ENCODE peak calls at places on chromosomes 7 and 10, in six cellular contexts. One of them, this sample, is unnamed. For H3K4me1, the result is how much of the 10 kb centered on the place peaks cover.

GRCh38 chr7:102463841-102464576 is 654 bp downstream of the ALKBH4 start:
- DNase-seq in CD8-positive, alpha-beta T cell: no peak
- DNase-seq in endothelial cell of umbilical vein: no peak
- DNase-seq in IMR-90: no peak
- DNase-seq in A549: no peak
- DNase-seq in kidney: no peak
- DNase-seq in this sample: no peak

GRCh38 chr10:84178387-84178697 is 4.7 kb downstream of the GPR15LG start:
- DNase-seq in A549: no peak
- DNase-seq in IMR-90: no peak
- DNase-seq in kidney: no peak
- DNase-seq in endothelial cell of umbilical vein: no peak
- DNase-seq in CD8-positive, alpha-beta T cell: no peak
- DNase-seq in this sample: no peak

GRCh38 chr10:16643502-16643901 is 121.8 kb upstream of the C1QL3 start:
- DNase-seq in endothelial cell of umbilical vein: no peak
- DNase-seq in A549: no peak
- DNase-seq in kidney: no peak
- DNase-seq in IMR-90: no peak
- DNase-seq in CD8-positive, alpha-beta T cell: no peak
- DNase-seq in this sample: no peak

GRCh38 chr10:650691-651615 is 38.5 kb downstream of the DIP2C start:
- DNase-seq in A549: no peak
- DNase-seq in endothelial cell of umbilical vein: no peak
- DNase-seq in IMR-90: peak
- DNase-seq in CD8-positive, alpha-beta T cell: no peak
- DNase-seq in kidney: no peak
- DNase-seq in this sample: no peak

GRCh38 chr7:15175103-15175502 is 272.6 kb upstream of the DGKB start:
- DNase-seq in CD8-positive, alpha-beta T cell: no peak
- DNase-seq in kidney: no peak
- DNase-seq in endothelial cell of umbilical vein: no peak
- DNase-seq in IMR-90: no peak
- DNase-seq in A549: no peak
- DNase-seq in this sample: no peak

GRCh38 chr7:116200963-116201362 is 9.4 kb upstream of the TES start:
- DNase-seq in A549: no peak
- DNase-seq in IMR-90: peak
- DNase-seq in CD8-positive, alpha-beta T cell: no peak
- DNase-seq in kidney: no peak
- DNase-seq in endothelial cell of umbilical vein: peak
- DNase-seq in this sample: no peak

GRCh38 chr7:39825391-39825790 is 124.7 kb upstream of the CDK13 start:
- DNase-seq in endothelial cell of umbilical vein: no peak
- DNase-seq in kidney: no peak
- DNase-seq in A549: no peak
- DNase-seq in IMR-90: peak
- DNase-seq in CD8-positive, alpha-beta T cell: no peak
- DNase-seq in this sample: no peak

GRCh38 chr10:128709975-128710794 is 584.0 kb upstream of the MKI67 start:
- DNase-seq in IMR-90: no peak
- DNase-seq in endothelial cell of umbilical vein: no peak
- DNase-seq in A549: no peak
- DNase-seq in kidney: no peak
- DNase-seq in CD8-positive, alpha-beta T cell: no peak
- DNase-seq in this sample: no peak

GRCh38 chr10:5291501-5292195 is 73.1 kb upstream of the UCN3 start:
- DNase-seq in IMR-90: peak
- DNase-seq in kidney: no peak
- DNase-seq in CD8-positive, alpha-beta T cell: peak
- DNase-seq in A549: peak
- DNase-seq in endothelial cell of umbilical vein: peak
- DNase-seq in this sample: peak

GRCh38 chr7:155787171-155787851 is 25.0 kb downstream of the SHH start:
- DNase-seq in A549: peak
- DNase-seq in kidney: no peak
- DNase-seq in CD8-positive, alpha-beta T cell: no peak
- DNase-seq in IMR-90: no peak
- DNase-seq in endothelial cell of umbilical vein: no peak
- DNase-seq in this sample: no peak

GRCh38 chr10:3406556-3406955 is 234.0 kb upstream of the PITRM1 start:
- DNase-seq in A549: no peak
- DNase-seq in kidney: no peak
- DNase-seq in CD8-positive, alpha-beta T cell: no peak
- DNase-seq in IMR-90: no peak
- DNase-seq in endothelial cell of umbilical vein: no peak
- DNase-seq in this sample: no peak

GRCh38 chr10:63430091-63430998 is 35.4 kb downstream of the JMJD1C start:
- DNase-seq in CD8-positive, alpha-beta T cell: no peak
- DNase-seq in endothelial cell of umbilical vein: peak
- DNase-seq in IMR-90: peak
- DNase-seq in kidney: no peak
- DNase-seq in A549: no peak
- DNase-seq in this sample: no peak

GRCh38 chr10:21194510-21194993 is 297.4 kb upstream of the NEBL start:
- DNase-seq in CD8-positive, alpha-beta T cell: no peak
- DNase-seq in endothelial cell of umbilical vein: peak
- DNase-seq in kidney: no peak
- DNase-seq in IMR-90: no peak
- DNase-seq in A549: peak
- DNase-seq in this sample: no peak

GRCh38 chr10:31133628-31134302 is 102.1 kb upstream of the ZNF438 start:
- DNase-seq in CD8-positive, alpha-beta T cell: peak
- DNase-seq in endothelial cell of umbilical vein: peak
- DNase-seq in A549: no peak
- DNase-seq in kidney: peak
- DNase-seq in IMR-90: peak
- DNase-seq in this sample: peak

GRCh38 chr10:17835688-17836087 is 26.5 kb downstream of the MRC1 start:
- DNase-seq in IMR-90: peak
- DNase-seq in A549: peak
- DNase-seq in kidney: no peak
- DNase-seq in CD8-positive, alpha-beta T cell: no peak
- DNase-seq in endothelial cell of umbilical vein: no peak
- DNase-seq in this sample: no peak

GRCh38 chr10:53547364-53547763 is 774.8 kb upstream of the MBL2 start:
- DNase-seq in CD8-positive, alpha-beta T cell: no peak
- DNase-seq in kidney: no peak
- DNase-seq in endothelial cell of umbilical vein: no peak
- DNase-seq in A549: no peak
- DNase-seq in IMR-90: no peak
- DNase-seq in this sample: no peak

GRCh38 chr7:51226042-51226755 is 90.4 kb downstream of the COBL start:
- DNase-seq in kidney: no peak
- DNase-seq in CD8-positive, alpha-beta T cell: no peak
- DNase-seq in endothelial cell of umbilical vein: no peak
- DNase-seq in A549: no peak
- DNase-seq in IMR-90: no peak
- DNase-seq in this sample: no peak

GRCh38 chr7:80833289-80834104 is 85.4 kb downstream of the SEMA3C start:
- DNase-seq in endothelial cell of umbilical vein: no peak
- DNase-seq in A549: no peak
- DNase-seq in CD8-positive, alpha-beta T cell: no peak
- DNase-seq in kidney: no peak
- DNase-seq in IMR-90: peak
- DNase-seq in this sample: no peak

GRCh38 chr10:60282771-60283353 is 106.8 kb downstream of the ANK3 start:
- DNase-seq in A549: peak
- DNase-seq in kidney: no peak
- DNase-seq in IMR-90: peak
- DNase-seq in CD8-positive, alpha-beta T cell: no peak
- DNase-seq in endothelial cell of umbilical vein: peak
- DNase-seq in this sample: no peak

GRCh38 chr10:60281792-60282353 is 107.8 kb downstream of the ANK3 start:
- DNase-seq in IMR-90: no peak
- DNase-seq in CD8-positive, alpha-beta T cell: no peak
- DNase-seq in kidney: no peak
- DNase-seq in endothelial cell of umbilical vein: peak
- DNase-seq in A549: no peak
- DNase-seq in this sample: no peak

GRCh38 chr10:60281331-60281730 is 108.3 kb downstream of the ANK3 start:
- DNase-seq in IMR-90: peak
- DNase-seq in endothelial cell of umbilical vein: peak
- DNase-seq in CD8-positive, alpha-beta T cell: no peak
- DNase-seq in A549: no peak
- DNase-seq in kidney: no peak
- DNase-seq in this sample: no peak

GRCh38 chr10:60280475-60280874 is 109.2 kb downstream of the ANK3 start:
- DNase-seq in CD8-positive, alpha-beta T cell: no peak
- DNase-seq in IMR-90: no peak
- DNase-seq in kidney: no peak
- DNase-seq in A549: no peak
- DNase-seq in endothelial cell of umbilical vein: no peak
- DNase-seq in this sample: no peak

DNA sequence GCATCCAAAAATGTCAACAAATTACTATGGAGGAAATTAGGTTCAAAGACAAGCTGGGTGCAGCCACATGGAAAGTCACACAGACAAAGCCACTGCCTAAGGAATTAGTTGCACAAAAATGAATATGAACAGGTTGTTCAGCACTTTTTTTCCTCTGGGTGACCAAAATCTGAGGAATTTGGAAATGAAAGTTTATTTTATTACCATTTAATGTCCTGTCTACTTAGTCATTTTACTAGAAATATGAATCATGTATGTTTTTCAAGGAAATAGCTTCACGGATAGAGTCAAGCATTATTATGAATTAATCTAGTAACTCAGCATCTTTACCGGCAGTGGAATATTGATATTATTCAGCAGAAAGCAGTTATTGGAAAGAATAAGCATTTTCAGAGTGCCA is 106.3 kb downstream of the ANK3 start:
- DNase-seq in CD8-positive, alpha-beta T cell: no peak
- DNase-seq in kidney: no peak
- DNase-seq in endothelial cell of umbilical vein: peak
- DNase-seq in A549: no peak
- DNase-seq in IMR-90: peak
- DNase-seq in this sample: no peak
- H3K4me1 ChIP-seq in CD8-positive, alpha-beta T cell: under half
- H3K4me1 ChIP-seq in kidney: under half
- H3K4me1 ChIP-seq in endothelial cell of umbilical vein: under half
- H3K4me1 ChIP-seq in A549: under half
- H3K4me1 ChIP-seq in IMR-90: under half
- H3K4me1 ChIP-seq in this sample: under half

DNA sequence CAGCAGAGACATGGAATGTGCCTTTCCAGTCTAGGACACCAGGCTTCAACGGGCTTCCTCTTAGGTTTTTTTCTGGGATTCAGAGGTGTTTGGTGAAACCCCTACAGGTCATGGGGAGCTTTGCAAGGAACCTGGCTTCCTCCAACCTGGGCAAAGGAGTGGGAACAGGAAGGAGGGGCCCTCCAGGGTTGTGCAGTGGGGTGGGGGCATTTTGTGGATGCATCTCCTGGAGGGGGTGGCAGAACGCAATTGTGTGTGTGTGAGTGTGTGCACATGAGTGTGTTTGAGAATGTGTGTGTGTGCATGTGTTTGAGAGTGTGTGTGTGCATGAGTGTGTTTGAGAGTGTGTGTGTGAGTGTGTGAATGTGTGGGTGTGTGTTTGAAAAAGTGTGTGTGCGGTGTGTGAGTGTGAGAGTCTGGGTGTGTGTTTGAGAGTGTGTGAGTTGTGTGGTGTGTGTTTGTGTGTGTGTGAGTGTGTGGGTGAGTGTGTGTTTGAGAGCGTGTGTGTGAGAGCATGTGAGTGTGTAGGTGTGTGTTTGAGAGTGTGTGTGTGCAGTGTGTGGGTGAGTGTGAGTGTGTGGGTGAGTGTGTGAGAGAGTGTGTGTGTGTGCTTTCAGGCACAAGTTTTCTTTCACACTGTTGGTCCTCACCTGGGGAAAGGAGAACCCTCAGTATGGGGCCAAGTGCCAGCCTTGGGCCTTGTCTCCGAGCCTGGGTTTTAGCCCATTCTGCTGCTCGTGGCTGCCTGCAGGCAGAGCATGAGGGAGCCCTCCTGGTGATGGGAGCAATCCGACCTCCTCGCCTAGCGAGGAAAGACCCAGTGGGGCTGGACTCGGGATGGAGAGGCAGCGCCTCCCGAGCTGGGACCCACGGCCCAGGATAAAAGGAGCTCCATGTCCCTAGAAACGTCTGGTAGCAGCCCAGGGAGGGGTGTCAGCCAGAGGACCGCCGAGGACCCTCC is 35.5 kb downstream of the CDH23 start:
- DNase-seq in endothelial cell of umbilical vein: no peak
- DNase-seq in A549: peak
- DNase-seq in kidney: peak
- DNase-seq in CD8-positive, alpha-beta T cell: no peak
- DNase-seq in IMR-90: no peak
- DNase-seq in this sample: no peak
- TF ChIP-seq CTCF in endothelial cell of umbilical vein: no peak
- TF ChIP-seq CTCF in A549: no peak
- TF ChIP-seq CTCF in kidney: no peak
- TF ChIP-seq CTCF in CD8-positive, alpha-beta T cell: no peak
- TF ChIP-seq CTCF in IMR-90: no peak
- TF ChIP-seq CTCF in this sample: no peak

GRCh38 chr10:117133273-117134083 is 4.6 kb downstream of the VAX1 start:
- DNase-seq in endothelial cell of umbilical vein: no peak
- DNase-seq in kidney: no peak
- DNase-seq in A549: no peak
- DNase-seq in IMR-90: no peak
- DNase-seq in CD8-positive, alpha-beta T cell: no peak
- DNase-seq in this sample: no peak

GRCh38 chr10:117130862-117131389 is 7.1 kb downstream of the VAX1 start:
- DNase-seq in IMR-90: no peak
- DNase-seq in CD8-positive, alpha-beta T cell: no peak
- DNase-seq in endothelial cell of umbilical vein: no peak
- DNase-seq in kidney: no peak
- DNase-seq in A549: no peak
- DNase-seq in this sample: no peak

GRCh38 chr10:117130346-117130745 is 7.7 kb downstream of the VAX1 start:
- DNase-seq in kidney: no peak
- DNase-seq in endothelial cell of umbilical vein: no peak
- DNase-seq in IMR-90: no peak
- DNase-seq in A549: no peak
- DNase-seq in CD8-positive, alpha-beta T cell: no peak
- DNase-seq in this sample: no peak

GRCh38 chr10:117132751-117133231 is 5.3 kb downstream of the VAX1 start:
- DNase-seq in A549: no peak
- DNase-seq in CD8-positive, alpha-beta T cell: no peak
- DNase-seq in kidney: no peak
- DNase-seq in endothelial cell of umbilical vein: no peak
- DNase-seq in IMR-90: no peak
- DNase-seq in this sample: no peak

GRCh38 chr10:117131390-117132327 is 6.4 kb downstream of the VAX1 start:
- DNase-seq in IMR-90: no peak
- DNase-seq in endothelial cell of umbilical vein: no peak
- DNase-seq in A549: no peak
- DNase-seq in kidney: no peak
- DNase-seq in CD8-positive, alpha-beta T cell: no peak
- DNase-seq in this sample: no peak
- H3K4me3 ChIP-seq in IMR-90: peak
- H3K4me3 ChIP-seq in endothelial cell of umbilical vein: no peak
- H3K4me3 ChIP-seq in A549: no peak
- H3K4me3 ChIP-seq in kidney: peak
- H3K4me3 ChIP-seq in CD8-positive, alpha-beta T cell: no peak
- H3K4me3 ChIP-seq in this sample: no peak

DNA sequence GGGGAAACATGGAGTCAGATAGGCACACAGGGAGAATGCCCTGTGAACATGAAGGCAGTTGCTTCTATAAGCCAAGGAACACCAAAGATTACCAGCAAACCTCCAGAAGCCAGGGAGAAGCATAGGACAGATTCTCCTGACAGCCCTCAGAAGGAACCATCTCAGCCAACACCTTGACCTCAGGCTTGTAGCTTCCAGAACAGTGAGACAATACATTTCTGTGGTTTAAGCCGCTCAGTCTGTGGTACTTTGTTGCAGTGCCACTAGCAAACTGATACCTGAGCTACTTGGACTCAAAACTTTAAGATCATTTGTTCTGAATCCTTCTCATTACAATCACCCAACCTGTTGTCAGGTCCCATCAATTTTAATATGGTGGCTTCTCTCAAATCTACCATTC is 31.2 kb downstream of the ABLIM1 start:
- DNase-seq in A549: no peak
- DNase-seq in IMR-90: peak
- DNase-seq in kidney: no peak
- DNase-seq in endothelial cell of umbilical vein: no peak
- DNase-seq in CD8-positive, alpha-beta T cell: no peak
- DNase-seq in this sample: no peak
- H3K4me1 ChIP-seq in A549: half or more
- H3K4me1 ChIP-seq in IMR-90: under half
- H3K4me1 ChIP-seq in kidney: under half
- H3K4me1 ChIP-seq in endothelial cell of umbilical vein: under half
- H3K4me1 ChIP-seq in CD8-positive, alpha-beta T cell: under half
- H3K4me1 ChIP-seq in this sample: under half

This sample was measured in uterus.